ENCODE peak calls at places on chromosomes 2 and 18, in seven cellular contexts. P, N, Z, D, L, Q and K are unnamed samples.

GRCh38 chr2:174634130-174635014 is 36.8 kb upstream of the WIPF1 start:
- DNase-seq in P (peak; percentile 76), N (no peak), Z (no peak), D (no peak), L (peak; percentile 26), Q (no peak), K (no peak)

GRCh38 chr2:189092936-189093335 is 86.6 kb downstream of the COL5A2 start:
- DNase-seq in P (no peak), N (no peak), Z (peak; percentile 89), D (no peak), L (peak; percentile 13), Q (no peak), K (no peak)

GRCh38 chr2:69077224-69077953 is 64.4 kb downstream of the ANTXR1 start:
- DNase-seq in P (no peak), N (no peak), Z (peak; percentile 18), D (no peak), L (no peak), Q (no peak), K (no peak)

GRCh38 chr2:32772623-32773221 is 144.9 kb downstream of the TTC27 start:
- DNase-seq in P (no peak), N (no peak), Z (peak; percentile 79), D (peak; percentile 43), L (no peak), Q (peak; percentile 9), K (peak; percentile 39)

GRCh38 chr2:128505150-128505490 is 186.5 kb upstream of the HS6ST1 start:
- DNase-seq in P (no peak), N (no peak), Z (no peak), D (no peak), L (no peak), Q (no peak), K (peak; percentile 56)

GRCh38 chr2:127662937-127663565 is 12.3 kb downstream of the LIMS2 start:
- DNase-seq in P (no peak), N (no peak), Z (no peak), D (no peak), L (peak; percentile 6), Q (no peak), K (no peak)

GRCh38 chr2:6656633-6657032 is 209.1 kb downstream of the CMPK2 start:
- DNase-seq in P (no peak), N (no peak), Z (no peak), D (no peak), L (no peak), Q (no peak), K (no peak)

GRCh38 chr2:60555066-60555793 is 1.8 kb upstream of the BCL11A start:
- DNase-seq in P (peak; percentile 62), N (no peak), Z (peak; percentile 79), D (peak; percentile 46), L (peak; percentile 80), Q (peak; percentile 76), K (no peak)

GRCh38 chr2:134823431-134823830 is 15.0 kb upstream of the ACMSD start:
- DNase-seq in P (no peak), N (no peak), Z (no peak), D (no peak), L (no peak), Q (no peak), K (no peak)

GRCh38 chr2:23565374-23565773 is 180.4 kb downstream of the KLHL29 start:
- DNase-seq in P (no peak), N (no peak), Z (no peak), D (no peak), L (no peak), Q (no peak), K (no peak)

GRCh38 chr2:34159891-34160290 is 560.8 kb upstream of the FAM98A start:
- DNase-seq in P (no peak), N (no peak), Z (no peak), D (no peak), L (no peak), Q (no peak), K (no peak)

GRCh38 chr18:59067873-59068272 is 71.8 kb upstream of the SEC11C start:
- DNase-seq in P (no peak), N (no peak), Z (peak; percentile 51), D (no peak), L (no peak), Q (no peak), K (peak; percentile 83)

GRCh38 chr18:8750954-8751415 is 45.6 kb downstream of the MTCL1 start:
- DNase-seq in P (no peak), N (no peak), Z (peak; percentile 80), D (no peak), L (peak; percentile 35), Q (no peak), K (no peak)

GRCh38 chr2:108384662-108385393 is 7.1 kb downstream of the SULT1C4 start:
- DNase-seq in P (no peak), N (no peak), Z (no peak), D (no peak), L (no peak), Q (no peak), K (no peak)

GRCh38 chr2:196954001-196954400 is 27.5 kb upstream of the PGAP1 start:
- DNase-seq in P (no peak), N (no peak), Z (no peak), D (no peak), L (no peak), Q (no peak), K (no peak)

GRCh38 chr2:16011621-16011960 is 71.2 kb downstream of the MYCN start:
- DNase-seq in P (no peak), N (no peak), Z (no peak), D (no peak), L (no peak), Q (no peak), K (no peak)

GRCh38 chr2:199659207-199659606 is 191.8 kb downstream of the FTCDNL1 start:
- DNase-seq in P (no peak), N (peak; percentile 3), Z (peak; percentile 76), D (no peak), L (no peak), Q (no peak), K (no peak)

GRCh38 chr2:115782286-115782685 is 1339.8 kb downstream of the DPP10 start:
- DNase-seq in P (no peak), N (no peak), Z (no peak), D (no peak), L (no peak), Q (no peak), K (no peak)